ENCODE peak calls at places on chromosomes 1 and 21, in nine cellular contexts. F, L, H, V, X, Q, W, G and S are unnamed samples. For H3K27me3, the result is how much of the 10 kb centered on the place peaks cover.

GRCh38 chr21:23374155-23374554 is 2233.1 kb downstream of the MRPL39 start:
- DNase-seq in F (no peak), L (no peak), H (no peak), V (no peak), X (no peak), Q (no peak), W (no peak), G (no peak), S (no peak)

GRCh38 chr1:44681905-44682900 is 7.7 kb downstream of the ARMH1 start:
- DNase-seq in F (no peak), L (no peak), H (no peak), V (no peak), X (no peak), Q (no peak), W (no peak), G (no peak), S (no peak)

GRCh38 chr1:85406887-85407593 is 57.9 kb downstream of the DDAH1 start:
- DNase-seq in F (peak), L (no peak), H (peak), V (no peak), X (peak), Q (no peak), W (peak), G (no peak), S (peak)

GRCh38 chr1:156281281-156282142 is 1.1 kb downstream of the SMG5 start:
- DNase-seq in F (peak), L (no peak), H (no peak), V (peak), X (no peak), Q (no peak), W (no peak), G (no peak), S (no peak)

GRCh38 chr1:160708821-160709220 is 2.8 kb downstream of the CD48 start:
- DNase-seq in F (no peak), L (no peak), H (no peak), V (no peak), X (no peak), Q (no peak), W (no peak), G (no peak), S (no peak)

GRCh38 chr1:240613353-240614142 is 1.6 kb upstream of the GREM2 start:
- DNase-seq in F (no peak), L (no peak), H (no peak), V (no peak), X (no peak), Q (no peak), W (no peak), G (no peak), S (no peak)

GRCh38 chr1:183493540-183494245 is 21.4 kb downstream of the SMG7 start:
- DNase-seq in F (peak), L (no peak), H (no peak), V (no peak), X (no peak), Q (no peak), W (no peak), G (no peak), S (no peak)

GRCh38 chr1:68495532-68495931 is 1.4 kb downstream of the DEPDC1 start:
- DNase-seq in F (peak), L (no peak), H (no peak), V (no peak), X (no peak), Q (no peak), W (no peak), G (no peak), S (no peak)

GRCh38 chr21:45363921-45364463 is 41.0 kb upstream of the COL18A1 start:
- DNase-seq in F (peak), L (no peak), H (peak), V (no peak), X (peak), Q (no peak), W (peak), G (peak), S (peak)

GRCh38 chr1:95041491-95042165 is 31.1 kb downstream of the ALG14 start:
- DNase-seq in F (peak), L (no peak), H (peak), V (peak), X (peak), Q (no peak), W (peak), G (no peak), S (peak)

GRCh38 chr1:84737572-84737971 is 47.3 kb upstream of the SSX2IP start:
- DNase-seq in F (no peak), L (no peak), H (no peak), V (no peak), X (no peak), Q (no peak), W (no peak), G (no peak), S (no peak)

GRCh38 chr21:34603002-34603709 is 11.8 kb downstream of the RCAN1 start:
- DNase-seq in F (peak), L (peak), H (peak), V (peak), X (peak), Q (peak), W (peak), G (peak), S (peak)

GRCh38 chr1:1597275-1597930 is 2.5 kb downstream of the FNDC10 start:
- DNase-seq in F (peak), L (peak), H (no peak), V (peak), X (no peak), Q (no peak), W (no peak), G (no peak), S (no peak)

GRCh38 chr21:14383596-14384210 is 757 bp upstream of the HSPA13 start:
- DNase-seq in F (no peak), L (no peak), H (no peak), V (no peak), X (no peak), Q (no peak), W (no peak), G (no peak), S (no peak)

GRCh38 chr1:24929091-24929875 is 793 bp downstream of the RUNX3 start:
- DNase-seq in F (peak), L (peak), H (no peak), V (peak), X (no peak), Q (peak), W (no peak), G (no peak), S (no peak)

GRCh38 chr1:24932284-24932683 is 2.2 kb upstream of the RUNX3 start:
- DNase-seq in F (peak), L (peak), H (no peak), V (peak), X (peak), Q (peak), W (no peak), G (peak), S (no peak)

GRCh38 chr1:24929876-24930702 is at the start of gene RUNX3:
- DNase-seq in F (peak), L (peak), H (no peak), V (peak), X (peak), Q (peak), W (peak), G (peak), S (no peak)

GRCh38 chr1:24931481-24932221 is 1.6 kb upstream of the RUNX3 start:
- DNase-seq in F (no peak), L (peak), H (no peak), V (peak), X (no peak), Q (no peak), W (no peak), G (no peak), S (no peak)

GRCh38 chr1:24930703-24931480 is 816 bp upstream of the RUNX3 start:
- DNase-seq in F (no peak), L (peak), H (no peak), V (peak), X (no peak), Q (no peak), W (no peak), G (no peak), S (no peak)
- H3K27me3 ChIP-seq in F (half or more), L (half or more), H (under half), V (half or more), X (under half), Q (under half), W (half or more), G (half or more), S (under half)

DNA sequence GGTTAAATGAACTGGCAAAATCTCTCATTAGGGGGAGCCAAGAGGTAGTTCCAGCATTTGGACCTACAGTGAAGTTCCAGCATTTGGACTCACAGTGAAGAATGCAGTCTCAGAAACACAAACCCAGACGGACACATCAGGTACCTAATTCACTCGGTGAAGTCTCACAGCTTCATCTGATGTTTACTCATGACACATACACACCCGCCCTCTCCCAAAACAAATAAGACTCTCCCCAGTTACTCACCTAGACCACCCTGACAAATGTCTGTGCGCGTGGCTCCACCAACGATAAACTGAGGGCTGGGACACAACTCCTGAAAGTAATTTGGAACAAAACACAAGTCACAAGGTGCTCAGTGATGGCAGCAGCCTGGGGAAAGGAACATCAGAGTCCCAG is 11.4 kb downstream of the CAPN8 start:
- DNase-seq in F (peak), L (no peak), H (no peak), V (no peak), X (no peak), Q (no peak), W (peak), G (no peak), S (no peak)
- TF ChIP-seq CTCF in F (peak), L (no peak), H (no peak), V (no peak), X (no peak), Q (no peak), W (no peak), G (no peak), S (no peak)

GRCh38 chr1:247222840-247223239 is 33.0 kb upstream of the VN1R5 start:
- DNase-seq in F (no peak), L (no peak), H (no peak), V (no peak), X (no peak), Q (no peak), W (no peak), G (no peak), S (no peak)

GRCh38 chr1:247224822-247225221 is 31.1 kb upstream of the VN1R5 start:
- DNase-seq in F (no peak), L (no peak), H (no peak), V (no peak), X (no peak), Q (no peak), W (no peak), G (no peak), S (no peak)

GRCh38 chr1:247228133-247228532 is 27.7 kb upstream of the VN1R5 start:
- DNase-seq in F (no peak), L (no peak), H (no peak), V (no peak), X (no peak), Q (no peak), W (no peak), G (no peak), S (no peak)
- H3K27me3 ChIP-seq in F (under half), L (under half), H (under half), V (under half), X (under half), Q (under half), W (under half), G (under half), S (under half)

GRCh38 chr1:13950637-13951036 is 250.6 kb downstream of the PRDM2 start:
- DNase-seq in F (no peak), L (peak), H (no peak), V (peak), X (no peak), Q (no peak), W (no peak), G (no peak), S (no peak)
- TF ChIP-seq CTCF in F (peak), L (peak), H (no peak), V (peak), X (no peak), Q (no peak), W (no peak), G (no peak), S (no peak)

GRCh38 chr1:204624631-204625216 is 60.8 kb downstream of the LRRN2 start:
- DNase-seq in F (no peak), L (peak), H (no peak), V (peak), X (no peak), Q (no peak), W (no peak), G (no peak), S (no peak)
- H3K27me3 ChIP-seq in F (under half), L (under half), H (under half), V (under half), X (under half), Q (under half), W (under half), G (under half), S (under half)

DNA sequence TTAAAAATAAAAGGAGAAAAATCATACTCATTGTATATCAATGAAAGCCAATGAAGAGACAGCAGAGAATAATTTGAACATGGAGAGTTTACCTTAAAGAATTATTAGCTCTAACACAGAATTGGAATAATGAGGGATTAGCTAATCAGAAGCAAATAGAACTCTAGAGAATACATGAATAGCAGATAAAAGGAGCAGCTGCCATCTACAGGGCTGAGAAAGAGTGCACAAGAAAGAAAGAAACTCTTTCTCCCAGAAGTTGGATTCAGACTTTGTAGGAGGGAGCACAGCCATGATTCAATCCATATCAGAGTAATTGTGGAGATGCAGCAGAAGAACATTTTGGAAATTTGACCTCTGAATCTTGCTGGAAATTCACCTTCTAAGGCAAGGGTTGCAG is 1171.2 kb downstream of the PLA2G4A start:
- DNase-seq in F (peak), L (no peak), H (no peak), V (no peak), X (no peak), Q (no peak), W (no peak), G (no peak), S (no peak)
- TF ChIP-seq CTCF in F (peak), L (peak), H (no peak), V (peak), X (no peak), Q (no peak), W (no peak), G (no peak), S (no peak)

GRCh38 chr1:26315874-26316850 is 1.6 kb upstream of the CD52 start:
- DNase-seq in F (no peak), L (no peak), H (no peak), V (no peak), X (no peak), Q (no peak), W (no peak), G (no peak), S (no peak)
- H3K27me3 ChIP-seq in F (under half), L (under half), H (under half), V (under half), X (under half), Q (under half), W (under half), G (under half), S (under half)

DNA sequence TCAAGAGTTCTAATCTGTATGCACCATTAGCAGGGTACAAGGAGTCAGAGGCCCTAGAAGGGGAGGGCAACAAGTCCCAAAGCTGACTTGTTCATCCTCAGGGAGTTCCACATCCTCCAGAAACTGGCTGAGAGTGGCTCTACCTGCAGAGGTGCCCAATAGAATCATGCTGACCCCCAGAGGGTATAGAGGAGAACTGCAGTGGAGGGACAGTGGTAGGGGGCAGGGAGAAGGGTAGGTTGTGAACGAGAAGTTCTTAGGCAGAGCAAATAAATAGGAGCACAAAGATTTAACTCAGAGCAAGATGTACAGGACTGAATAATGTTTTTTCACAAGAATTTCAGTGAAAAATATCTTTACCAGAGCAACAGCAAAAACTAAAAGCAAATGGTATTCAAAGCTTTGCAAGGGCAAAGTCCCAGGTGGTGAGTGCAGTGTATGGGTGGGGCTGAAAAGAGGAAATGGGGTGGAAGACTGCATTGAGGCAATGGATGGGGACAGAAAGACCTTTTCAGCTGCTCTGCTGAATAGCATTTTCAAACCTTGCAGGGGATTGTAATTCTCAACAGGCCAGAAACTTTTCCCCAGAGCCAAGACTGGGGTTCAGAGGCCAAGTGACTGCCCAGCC is 3.1 kb downstream of the FCRL2 start:
- DNase-seq in F (peak), L (peak), H (no peak), V (peak), X (no peak), Q (no peak), W (peak), G (no peak), S (no peak)
- TF ChIP-seq CTCF in F (peak), L (peak), H (no peak), V (peak), X (no peak), Q (no peak), W (peak), G (no peak), S (no peak)